ENCODE peak calls at places on chromosomes 13 and 19, in nine cellular contexts. I, C, H, X, T, L, D, A and Z are unnamed samples.

GRCh38 chr13:37869506-37869755 is 141 bp downstream of the TRPC4 start:
- DNase-seq in I (no peak), C (no peak), H (peak), X (no peak), T (no peak), L (no peak), D (peak), A (no peak), Z (no peak)

GRCh38 chr13:97223711-97224461 is 1.8 kb downstream of the MBNL2 start:
- DNase-seq in I (peak), C (peak), H (peak), X (peak), T (no peak), L (peak), D (peak), A (peak), Z (no peak)

GRCh38 chr19:19134687-19135158 is 3.6 kb downstream of the TMEM161A start:
- DNase-seq in I (peak), C (no peak), H (peak), X (no peak), T (no peak), L (peak), D (no peak), A (peak), Z (no peak)

GRCh38 chr13:109704771-109705628 is 81.4 kb downstream of the IRS2 start:
- DNase-seq in I (peak), C (no peak), H (no peak), X (no peak), T (no peak), L (peak), D (peak), A (peak), Z (no peak)

GRCh38 chr13:63081400-63082014 is 1665.9 kb upstream of the PCDH20 start:
- DNase-seq in I (no peak), C (no peak), H (no peak), X (no peak), T (no peak), L (no peak), D (no peak), A (no peak), Z (no peak)

GRCh38 chr13:42559057-42559456 is 14.9 kb upstream of the TNFSF11 start:
- DNase-seq in I (no peak), C (no peak), H (no peak), X (no peak), T (no peak), L (no peak), D (no peak), A (no peak), Z (no peak)

GRCh38 chr13:25478186-25478585 is 106.4 kb downstream of the ATP8A2 start:
- DNase-seq in I (no peak), C (no peak), H (no peak), X (no peak), T (no peak), L (no peak), D (no peak), A (no peak), Z (no peak)

GRCh38 chr19:17302391-17303166 is 646 bp downstream of the ABHD8 start:
- DNase-seq in I (no peak), C (no peak), H (no peak), X (no peak), T (no peak), L (no peak), D (no peak), A (no peak), Z (no peak)

GRCh38 chr13:30121666-30122065 is 185.7 kb downstream of the KATNAL1 start:
- DNase-seq in I (no peak), C (no peak), H (no peak), X (no peak), T (no peak), L (no peak), D (no peak), A (no peak), Z (no peak)

GRCh38 chr13:94323746-94324408 is 155.6 kb downstream of the DCT start:
- DNase-seq in I (no peak), C (no peak), H (no peak), X (no peak), T (no peak), L (no peak), D (no peak), A (no peak), Z (no peak)

GRCh38 chr19:44813331-44814131 is 4.6 kb downstream of the BCAM start:
- DNase-seq in I (no peak), C (no peak), H (peak), X (no peak), T (no peak), L (no peak), D (no peak), A (no peak), Z (no peak)

GRCh38 chr13:113224486-113224885 is 15.1 kb downstream of the CUL4A start:
- DNase-seq in I (no peak), C (no peak), H (no peak), X (no peak), T (no peak), L (no peak), D (no peak), A (peak), Z (no peak)

GRCh38 chr13:26718872-26719271 is 41.7 kb downstream of the GPR12 start:
- DNase-seq in I (no peak), C (no peak), H (no peak), X (no peak), T (no peak), L (no peak), D (no peak), A (no peak), Z (no peak)

GRCh38 chr13:49357694-49358093 is 86.2 kb downstream of the CAB39L start:
- DNase-seq in I (no peak), C (peak), H (no peak), X (peak), T (no peak), L (no peak), D (peak), A (no peak), Z (no peak)

GRCh38 chr13:34201050-34201913 is 383.3 kb downstream of the RFC3 start:
- DNase-seq in I (no peak), C (peak), H (no peak), X (peak), T (no peak), L (no peak), D (peak), A (peak), Z (no peak)

GRCh38 chr13:106143930-106144709 is 391.3 kb downstream of the EFNB2 start:
- DNase-seq in I (no peak), C (no peak), H (no peak), X (no peak), T (no peak), L (no peak), D (no peak), A (no peak), Z (no peak)

GRCh38 chr13:106145070-106145469 is 390.4 kb downstream of the EFNB2 start:
- DNase-seq in I (no peak), C (no peak), H (no peak), X (no peak), T (no peak), L (no peak), D (no peak), A (no peak), Z (no peak)

GRCh38 chr13:106143392-106143791 is 392.1 kb downstream of the EFNB2 start:
- DNase-seq in I (no peak), C (peak), H (no peak), X (peak), T (no peak), L (no peak), D (peak), A (no peak), Z (no peak)

GRCh38 chr13:106151056-106151699 is 384.3 kb downstream of the EFNB2 start:
- DNase-seq in I (no peak), C (peak), H (no peak), X (peak), T (no peak), L (no peak), D (peak), A (no peak), Z (no peak)

DNA sequence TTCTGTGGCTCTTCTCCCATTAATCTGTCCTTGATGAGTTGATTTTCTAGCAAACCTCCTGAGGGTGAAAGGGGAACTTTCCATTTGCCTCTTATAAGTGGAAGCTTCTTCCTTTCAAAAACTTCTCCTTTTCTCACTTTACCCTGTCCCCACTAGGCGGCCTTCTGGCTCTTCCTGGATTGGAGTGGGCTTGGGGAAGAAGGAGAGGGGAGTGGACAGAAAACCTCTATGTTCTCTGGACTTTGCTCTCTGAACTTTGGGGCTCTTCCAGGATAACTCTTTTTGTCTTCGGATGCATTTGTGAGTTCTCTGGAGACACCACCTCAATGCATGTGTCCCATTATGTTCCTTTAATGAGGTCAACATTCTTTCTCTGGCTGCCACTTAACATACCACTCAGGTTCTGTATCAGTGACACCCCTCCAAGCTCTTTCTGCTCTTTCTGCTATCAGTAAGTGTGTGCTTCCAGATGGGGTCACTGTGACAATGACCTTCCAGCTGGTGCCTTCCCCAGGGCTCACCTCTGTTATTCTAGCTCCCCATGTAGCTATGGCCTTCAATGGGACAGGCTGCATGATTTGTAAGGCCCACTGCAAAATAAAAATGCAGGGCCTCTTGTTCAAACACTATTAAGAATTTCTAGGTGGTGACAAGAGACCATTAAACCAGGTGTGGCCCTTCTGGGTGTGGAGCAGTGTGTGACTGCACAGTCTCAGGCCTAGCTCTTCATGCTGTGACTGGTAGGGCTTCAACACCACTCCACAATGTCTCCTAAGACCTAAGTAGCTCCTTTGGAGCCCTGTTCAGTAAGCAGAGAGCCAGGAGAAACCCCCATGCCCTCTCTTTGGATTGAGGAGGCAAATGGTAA is 389.2 kb downstream of the EFNB2 start:
- DNase-seq in I (no peak), C (no peak), H (no peak), X (no peak), T (no peak), L (peak), D (no peak), A (no peak), Z (no peak)
- TF ChIP-seq CTCF in I (no peak), C (no peak), H (peak), X (no peak), T (no peak), L (no peak), D (no peak), A (no peak), Z (no peak)

GRCh38 chr19:33947565-33947964 is 150.9 kb downstream of the KCTD15 start:
- DNase-seq in I (no peak), C (no peak), H (no peak), X (no peak), T (peak), L (no peak), D (no peak), A (no peak), Z (no peak)
- TF ChIP-seq CTCF in I (no peak), C (peak), H (peak), X (peak), T (no peak), L (no peak), D (no peak), A (no peak), Z (peak)

DNA sequence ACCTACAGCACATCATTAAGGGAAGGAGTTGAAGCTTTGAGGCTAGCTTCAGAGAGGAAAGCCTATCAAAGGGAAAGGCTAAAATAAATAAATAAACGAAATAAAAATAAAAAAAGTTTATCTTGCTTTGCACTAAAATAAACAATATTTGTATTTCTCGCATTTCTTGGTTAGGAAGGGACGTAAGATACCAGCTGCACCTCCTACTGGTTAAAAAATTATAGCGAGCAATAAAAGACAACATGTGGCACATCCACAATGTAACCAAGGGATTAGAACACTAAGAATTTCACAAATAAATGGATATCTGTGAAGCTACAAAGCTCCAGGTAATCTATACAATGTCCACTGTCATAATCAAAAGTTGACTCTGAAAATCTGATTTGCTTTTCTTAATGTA is 194.5 kb downstream of the DACH1 start:
- DNase-seq in I (no peak), C (no peak), H (no peak), X (peak), T (no peak), L (no peak), D (no peak), A (no peak), Z (no peak)
- TF ChIP-seq CTCF in I (no peak), C (no peak), H (peak), X (peak), T (no peak), L (no peak), D (no peak), A (no peak), Z (no peak)

GRCh38 chr19:12801466-12802266 is at the start of the genes PRDX2 and THSD8:
- DNase-seq in I (peak), C (peak), H (peak), X (peak), T (peak), L (peak), D (peak), A (peak), Z (peak)
- TF ChIP-seq CTCF in I (no peak), C (no peak), H (no peak), X (no peak), T (no peak), L (no peak), D (no peak), A (no peak), Z (no peak)

GRCh38 chr13:35822666-35823065 is 308.5 kb downstream of the DCLK1 start:
- DNase-seq in I (no peak), C (no peak), H (no peak), X (no peak), T (no peak), L (no peak), D (no peak), A (no peak), Z (no peak)

GRCh38 chr13:35830850-35831450 is 300.2 kb downstream of the DCLK1 start:
- DNase-seq in I (no peak), C (no peak), H (no peak), X (no peak), T (no peak), L (no peak), D (no peak), A (no peak), Z (no peak)

GRCh38 chr13:35824825-35825224 is 306.4 kb downstream of the DCLK1 start:
- DNase-seq in I (no peak), C (no peak), H (no peak), X (no peak), T (no peak), L (no peak), D (no peak), A (no peak), Z (no peak)

GRCh38 chr13:35824395-35824794 is 306.8 kb downstream of the DCLK1 start:
- DNase-seq in I (no peak), C (no peak), H (no peak), X (no peak), T (no peak), L (no peak), D (no peak), A (no peak), Z (no peak)

GRCh38 chr13:35826626-35827254 is 304.4 kb downstream of the DCLK1 start:
- DNase-seq in I (no peak), C (no peak), H (peak), X (no peak), T (no peak), L (no peak), D (no peak), A (no peak), Z (no peak)
- TF ChIP-seq CTCF in I (no peak), C (no peak), H (peak), X (peak), T (peak), L (no peak), D (peak), A (peak), Z (peak)

GRCh38 chr19:45852941-45853340 is 10.0 kb downstream of the SYMPK start:
- DNase-seq in I (no peak), C (no peak), H (no peak), X (no peak), T (no peak), L (peak), D (peak), A (no peak), Z (no peak)

GRCh38 chr19:45854167-45854778 is 8.7 kb downstream of the SYMPK start:
- DNase-seq in I (no peak), C (no peak), H (no peak), X (no peak), T (no peak), L (no peak), D (no peak), A (no peak), Z (no peak)

GRCh38 chr19:45852145-45852750 is 10.7 kb downstream of the SYMPK start:
- DNase-seq in I (no peak), C (no peak), H (no peak), X (no peak), T (no peak), L (no peak), D (peak), A (no peak), Z (no peak)

GRCh38 chr19:45847661-45848060 is 15.3 kb downstream of the SYMPK start:
- DNase-seq in I (no peak), C (no peak), H (no peak), X (no peak), T (no peak), L (no peak), D (no peak), A (no peak), Z (no peak)

DNA sequence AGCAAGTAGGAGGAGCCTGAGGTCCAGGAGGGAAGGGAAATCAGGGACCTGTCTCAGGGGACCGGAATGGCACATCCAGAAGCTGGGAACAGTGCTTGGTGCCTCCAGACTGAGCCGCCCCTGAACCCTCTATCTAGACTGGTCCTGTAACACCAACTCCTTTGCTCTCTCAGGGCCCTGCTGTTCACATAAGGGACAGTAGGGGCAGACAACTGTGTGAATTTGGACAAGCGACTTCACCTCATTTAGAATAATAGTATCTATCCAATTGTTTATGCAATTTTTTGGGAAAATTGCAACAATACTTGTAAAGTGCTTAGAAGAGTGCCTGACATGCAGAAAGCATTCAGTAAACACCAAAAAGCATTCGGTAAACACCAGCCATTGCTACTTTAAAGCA is 14.0 kb downstream of the SYMPK start:
- DNase-seq in I (no peak), C (no peak), H (no peak), X (no peak), T (no peak), L (no peak), D (peak), A (no peak), Z (no peak)
- TF ChIP-seq CTCF in I (no peak), C (peak), H (peak), X (peak), T (peak), L (no peak), D (peak), A (no peak), Z (peak)